ENCODE peak calls at places on chromosomes 13 and 19, in seven cellular contexts. V, C, S, F, P, E and N are unnamed samples.

GRCh38 chr19:5703819-5704818 is 14.0 kb downstream of the RPL36 start:
- DNase-seq in C (no peak), V (no peak), F (no peak), S (no peak), P (no peak), E (no peak), N (no peak)

GRCh38 chr13:67408823-67409222 is 178.7 kb upstream of the PCDH9 start:
- DNase-seq in F (no peak), V (no peak), P (no peak), C (no peak), E (peak), S (no peak), N (no peak)

GRCh38 chr19:34391813-34392212 is 12.4 kb upstream of the PDCD2L start:
- DNase-seq in C (no peak), S (no peak), P (no peak), V (no peak), E (no peak), F (no peak), N (no peak)

GRCh38 chr13:35594096-35594495 is 117.6 kb upstream of the MAB21L1 start:
- DNase-seq in P (no peak), E (no peak), F (no peak), S (no peak), C (no peak), V (no peak), N (no peak)

GRCh38 chr13:99367663-99368448 is 60.7 kb upstream of the GPR183 start:
- DNase-seq in V (no peak), P (no peak), F (no peak), E (no peak), C (no peak), S (no peak), N (no peak)

GRCh38 chr19:52659013-52659412 is 20.9 kb upstream of the ZNF83 start:
- DNase-seq in V (no peak), P (no peak), C (no peak), E (no peak), S (no peak), F (no peak), N (no peak)

GRCh38 chr19:18232540-18233223 is 6.4 kb upstream of the PDE4C start:
- DNase-seq in C (no peak), P (no peak), V (no peak), S (no peak), F (no peak), E (no peak), N (no peak)

GRCh38 chr13:27920677-27921420 is 1.0 kb downstream of the PDX1 start:
- DNase-seq in E (peak), C (no peak), S (no peak), V (no peak), F (no peak), P (no peak), N (no peak)

GRCh38 chr19:47778954-47779351 is 450 bp downstream of the SELENOW start:
- DNase-seq in V (peak), E (peak), F (no peak), C (peak), S (no peak), P (no peak), N (no peak)

GRCh38 chr13:24943136-24943535 is 152.8 kb upstream of the PABPC3 start:
- DNase-seq in F (no peak), V (no peak), S (no peak), P (no peak), E (no peak), C (no peak), N (no peak)

GRCh38 chr13:52395704-52396103 is 10.3 kb downstream of the THSD1 start:
- DNase-seq in P (no peak), V (no peak), F (no peak), S (no peak), E (no peak), C (no peak), N (no peak)

GRCh38 chr19:42122691-42123607 is 9.3 kb downstream of the POU2F2 start:
- DNase-seq in C (no peak), F (no peak), E (no peak), P (no peak), S (no peak), V (no peak), N (no peak)

GRCh38 chr19:4371209-4371897 is 28.0 kb downstream of the MPND start:
- DNase-seq in P (no peak), E (no peak), F (no peak), V (no peak), S (no peak), C (no peak), N (no peak)

GRCh38 chr19:29292146-29292545 is 79.2 kb upstream of the UQCRFS1 start:
- DNase-seq in F (no peak), C (no peak), E (no peak), V (no peak), S (no peak), P (no peak), N (no peak)

GRCh38 chr19:31350033-31350692 is 927 bp upstream of the TSHZ3 start:
- DNase-seq in V (peak), S (no peak), E (peak), C (no peak), F (no peak), P (no peak), N (peak)

GRCh38 chr19:4327252-4327876 is 11.3 kb downstream of the STAP2 start:
- DNase-seq in E (peak), S (no peak), V (peak), C (peak), P (peak), F (peak), N (peak)

GRCh38 chr13:25928941-25929505 is 122.8 kb downstream of the SHISA2 start:
- DNase-seq in F (peak), P (no peak), E (no peak), V (no peak), S (no peak), C (no peak), N (no peak)

GRCh38 chr13:40193290-40194203 is 472.9 kb downstream of the FOXO1 start:
- DNase-seq in E (no peak), C (peak), F (no peak), V (peak), S (no peak), P (no peak), N (no peak)

GRCh38 chr13:73258396-73258795 is 199.6 kb downstream of the KLF5 start:
- DNase-seq in F (no peak), E (peak), P (no peak), C (no peak), V (peak), S (no peak), N (no peak)

GRCh38 chr19:6861683-6862286 is 25.6 kb upstream of the ADGRE1 start:
- DNase-seq in E (no peak), F (no peak), V (no peak), C (no peak), S (no peak), P (no peak), N (no peak)

GRCh38 chr19:45767881-45768643 is 990 bp downstream of the SIX5 start:
- DNase-seq in C (peak), V (peak), F (peak), P (peak), E (peak), S (no peak), N (no peak)

GRCh38 chr19:18393836-18394235 is 3.6 kb downstream of the LRRC25 start:
- DNase-seq in S (no peak), C (no peak), V (no peak), F (no peak), P (peak), E (peak), N (peak)

GRCh38 chr13:110282316-110282841 is 24.6 kb downstream of the COL4A1 start:
- DNase-seq in C (no peak), E (no peak), S (no peak), F (no peak), P (no peak), V (no peak), N (no peak)

GRCh38 chr13:79659161-79659560 is 178.2 kb downstream of the NDFIP2 start:
- DNase-seq in V (no peak), E (peak), S (no peak), F (no peak), P (no peak), C (no peak), N (no peak)

GRCh38 chr13:110869231-110869804 is 45.6 kb downstream of the ANKRD10 start:
- DNase-seq in S (no peak), E (no peak), C (no peak), V (peak), F (no peak), P (no peak), N (no peak)

GRCh38 chr13:28707629-28708427 is 10.9 kb downstream of the SLC46A3 start:
- DNase-seq in V (no peak), E (peak), C (no peak), S (peak), F (peak), P (no peak), N (no peak)

GRCh38 chr13:79423801-79424642 is 18.0 kb upstream of the RBM26 start:
- DNase-seq in S (peak), F (no peak), V (no peak), E (peak), C (no peak), P (no peak), N (no peak)

GRCh38 chr13:21297452-21297851 is 121.0 kb downstream of the MRPL57 start:
- DNase-seq in E (no peak), V (no peak), P (no peak), F (no peak), S (no peak), C (no peak), N (no peak)

GRCh38 chr19:40705362-40705651 is 11.4 kb downstream of the COQ8B start:
- DNase-seq in S (no peak), E (peak), P (no peak), V (no peak), F (no peak), C (peak), N (no peak)

GRCh38 chr13:20400774-20401173 is 124.9 kb downstream of the CRYL1 start:
- DNase-seq in V (no peak), F (no peak), S (peak), E (peak), C (no peak), P (peak), N (peak)

GRCh38 chr13:40963927-40964326 is 55.2 kb downstream of the ELF1 start:
- DNase-seq in F (no peak), S (no peak), V (no peak), P (no peak), E (peak), C (no peak), N (no peak)

GRCh38 chr13:98157609-98158008 is 14.7 kb downstream of the FARP1 start:
- DNase-seq in S (no peak), F (no peak), E (no peak), P (no peak), V (no peak), C (no peak), N (no peak)

GRCh38 chr13:91904597-91904996 is 506.2 kb downstream of the GPC5 start:
- DNase-seq in P (no peak), F (no peak), V (no peak), C (no peak), S (no peak), E (no peak), N (no peak)

GRCh38 chr13:28470286-28470685 is 24.6 kb downstream of the FLT1 start:
- DNase-seq in V (no peak), P (no peak), S (no peak), C (no peak), F (no peak), E (peak), N (no peak)

GRCh38 chr19:28977826-28978225 is 235.1 kb downstream of the UQCRFS1 start:
- DNase-seq in V (no peak), S (no peak), C (no peak), P (no peak), F (no peak), E (no peak), N (no peak)

GRCh38 chr19:42316223-42317211 is 3.4 kb downstream of the TMEM145 start:
- DNase-seq in S (no peak), F (no peak), E (peak), V (no peak), C (no peak), P (no peak), N (no peak)

DNA sequence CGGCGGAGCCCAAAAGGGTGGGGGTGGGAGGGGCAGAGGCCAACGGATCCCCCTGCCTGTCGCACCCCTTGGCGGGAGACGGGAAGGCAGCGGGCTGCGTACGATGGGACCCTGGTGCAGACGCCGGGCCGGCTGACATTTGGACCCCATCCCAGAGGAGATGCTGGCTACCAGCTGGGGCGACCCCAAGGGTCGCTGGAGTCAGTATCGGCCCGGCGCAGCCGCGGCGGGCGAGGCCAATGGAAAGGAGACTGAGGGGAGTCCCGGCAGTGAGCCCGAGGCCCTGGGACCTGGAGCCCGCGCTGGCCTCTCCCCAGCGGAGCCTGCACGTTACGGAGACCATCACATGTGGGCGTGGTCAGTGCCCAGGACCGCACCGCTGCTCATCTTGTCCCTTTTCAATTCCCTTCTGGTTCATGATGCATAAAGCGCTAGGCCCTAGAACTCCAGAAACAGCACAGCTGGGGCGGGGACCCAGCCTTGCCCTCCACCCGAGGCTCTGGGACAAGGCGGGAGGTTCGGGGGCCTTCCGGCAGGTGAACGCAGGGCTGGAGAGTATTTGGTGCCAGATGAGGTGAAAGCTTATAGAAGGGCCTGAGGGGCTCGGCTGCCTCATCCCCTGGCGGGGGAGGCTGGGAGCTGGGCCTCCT is 8.0 kb downstream of the C19orf25 start:
- DNase-seq in C (no peak), P (no peak), S (no peak), F (no peak), V (no peak), E (no peak), N (no peak)
- H3K4me3 ChIP-seq in C (peak), P (peak), S (no peak), F (no peak), V (peak), E (peak), N (peak)

DNA sequence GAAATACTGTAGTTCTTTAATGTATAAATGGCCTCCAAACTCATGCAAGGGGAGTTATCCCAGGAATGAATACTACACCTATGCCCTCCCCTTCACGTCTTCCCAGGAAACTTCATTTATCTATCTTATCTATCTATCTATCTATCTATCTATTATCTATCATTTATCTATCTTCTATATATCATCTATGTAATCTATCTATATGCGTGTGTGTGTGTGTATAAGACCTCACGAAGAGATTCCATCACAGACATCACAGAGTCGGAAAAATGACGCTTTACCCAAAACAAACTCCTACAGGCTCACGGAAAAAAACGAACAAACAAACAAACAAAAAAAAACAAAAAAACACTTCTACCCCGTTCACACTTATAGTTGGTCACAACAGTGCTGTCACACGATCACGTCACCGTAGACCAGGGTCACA is 486 bp downstream of the ZNF529 start:
- DNase-seq in P (no peak), S (no peak), F (no peak), V (no peak), C (no peak), E (no peak), N (no peak)
- H3K27ac ChIP-seq in P (peak), S (peak), F (peak), V (peak), C (peak), E (peak), N (peak)

GRCh38 chr19:2221918-2222317 is 14.2 kb downstream of the PLEKHJ1 start:
- DNase-seq in F (no peak), S (no peak), P (no peak), V (no peak), E (no peak), C (no peak), N (no peak)
- TF ChIP-seq CTCF in F (peak), S (peak), P (no peak), V (peak), E (peak), C (peak), N (no peak)

DNA sequence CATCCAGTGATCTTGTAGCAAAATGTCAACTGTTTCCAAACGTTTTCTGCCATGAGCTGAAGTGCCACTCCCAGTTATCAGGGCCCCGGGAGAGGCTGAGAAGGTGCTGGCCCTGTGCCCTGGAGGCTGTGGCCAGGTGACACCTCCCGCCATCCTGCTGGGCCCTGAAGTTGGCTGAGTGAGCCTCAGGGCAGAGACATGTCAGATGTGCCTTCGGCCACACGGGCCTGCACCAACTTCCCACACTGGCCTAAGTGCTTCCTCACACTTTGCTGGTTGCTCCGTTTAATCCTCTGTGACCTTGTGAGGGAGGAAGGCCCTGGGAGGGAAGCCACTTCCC is 4.8 kb downstream of the ADPRHL1 start:
- DNase-seq in V (no peak), S (no peak), F (no peak), C (no peak), E (no peak), P (peak), N (no peak)
- H3K4me3 ChIP-seq in V (peak), S (no peak), F (no peak), C (peak), E (no peak), P (peak), N (no peak)

GRCh38 chr19:19427935-19428334 is 22.5 kb downstream of the GATAD2A start:
- DNase-seq in C (no peak), P (no peak), V (no peak), F (no peak), E (no peak), S (no peak), N (no peak)
- H3K27ac ChIP-seq in C (no peak), P (no peak), V (no peak), F (no peak), E (no peak), S (no peak), N (no peak)

GRCh38 chr19:51131780-51132680 is 7.3 kb downstream of the SIGLEC9 start:
- DNase-seq in V (no peak), F (peak), C (peak), S (peak), E (peak), P (peak), N (no peak)
- TF ChIP-seq CTCF in V (no peak), F (peak), C (no peak), S (peak), E (peak), P (no peak), N (no peak)

GRCh38 chr19:43429395-43429794 is 14.7 kb downstream of the TEX101 start:
- DNase-seq in P (no peak), E (no peak), V (no peak), S (no peak), C (no peak), F (no peak), N (no peak)
- H3K4me3 ChIP-seq in P (no peak), E (no peak), V (no peak), S (no peak), C (no peak), F (no peak), N (no peak)